ENCODE peak calls at places on chromosomes 7 and 10, in seven cellular contexts. Q is SK-N-SH, D is K562, K is HCT116, S is HepG2, E is GM12878, C is H1. M is an unnamed sample. For H3K36me3, the result is how much of the 10 kb centered on the place peaks cover.

GRCh38 chr7:28328161-28328560 is 84.2 kb upstream of the CREB5 start:
- DNase-seq in Q (no peak), D (no peak), K (no peak), S (no peak), E (no peak), C (no peak), M (no peak)

GRCh38 chr7:44735403-44736165 is 13.1 kb upstream of the ZMIZ2 start:
- DNase-seq in Q (no peak), D (no peak), K (peak), S (peak), E (peak), C (no peak), M (peak)

GRCh38 chr7:2471396-2471795 is 4.8 kb downstream of the GRIFIN start:
- DNase-seq in Q (peak), D (no peak), K (no peak), S (no peak), E (no peak), C (no peak), M (no peak)

GRCh38 chr7:150738092-150739044 is 1.1 kb downstream of the GIMAP5 start:
- DNase-seq in Q (no peak), D (no peak), K (peak), S (no peak), E (no peak), C (no peak), M (no peak)

GRCh38 chr10:44089671-44090070 is 295.2 kb downstream of the CXCL12 start:
- DNase-seq in Q (no peak), D (no peak), K (no peak), S (no peak), E (no peak), C (no peak), M (no peak)

GRCh38 chr7:28759373-28760013 is 198.6 kb downstream of the TRIL start:
- DNase-seq in Q (no peak), D (no peak), K (no peak), S (no peak), E (no peak), C (no peak), M (no peak)

GRCh38 chr7:38825721-38826440 is 83.1 kb downstream of the VPS41 start:
- DNase-seq in Q (no peak), D (no peak), K (no peak), S (no peak), E (no peak), C (no peak), M (no peak)

GRCh38 chr10:123642697-123643096 is 23.5 kb upstream of the GPR26 start:
- DNase-seq in Q (no peak), D (no peak), K (no peak), S (peak), E (no peak), C (no peak), M (no peak)

GRCh38 chr7:129489491-129489890 is 12.8 kb upstream of the SMKR1 start:
- DNase-seq in Q (no peak), D (no peak), K (no peak), S (peak), E (no peak), C (no peak), M (no peak)

GRCh38 chr10:79260803-79261740 is 86.2 kb upstream of the PPIF start:
- DNase-seq in Q (peak), D (no peak), K (no peak), S (peak), E (no peak), C (no peak), M (no peak)

GRCh38 chr7:50655490-50655889 is 90.3 kb upstream of the DDC start:
- DNase-seq in Q (no peak), D (no peak), K (no peak), S (no peak), E (no peak), C (no peak), M (no peak)

GRCh38 chr10:63465293-63466167 is at the start of gene JMJD1C:
- DNase-seq in Q (peak), D (peak), K (peak), S (peak), E (no peak), C (peak), M (no peak)

DNA sequence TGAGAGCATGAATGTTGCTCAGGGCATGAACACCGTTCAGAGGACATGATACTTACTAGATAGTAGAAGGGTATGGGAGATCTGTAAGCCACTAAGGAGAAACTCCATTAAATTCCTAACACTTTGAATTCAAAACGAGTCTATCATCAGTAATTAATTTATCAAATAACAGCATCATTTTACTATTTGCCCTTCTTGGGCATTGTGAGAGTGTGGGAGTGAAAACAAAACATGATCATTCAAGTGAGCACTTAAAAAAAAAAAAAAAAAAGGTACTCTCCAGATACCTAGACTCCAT is 20.5 kb upstream of the ASB15 start:
- DNase-seq in Q (no peak), D (no peak), K (no peak), S (no peak), E (no peak), C (no peak), M (no peak)
- H3K36me3 ChIP-seq in Q (under half), D (under half), K (under half), S (under half), E (under half), C (under half), M (under half)

GRCh38 chr10:91668935-91669334 is 36.1 kb upstream of the PPP1R3C start:
- DNase-seq in Q (no peak), D (no peak), K (no peak), S (no peak), E (no peak), C (no peak), M (no peak)

DNA sequence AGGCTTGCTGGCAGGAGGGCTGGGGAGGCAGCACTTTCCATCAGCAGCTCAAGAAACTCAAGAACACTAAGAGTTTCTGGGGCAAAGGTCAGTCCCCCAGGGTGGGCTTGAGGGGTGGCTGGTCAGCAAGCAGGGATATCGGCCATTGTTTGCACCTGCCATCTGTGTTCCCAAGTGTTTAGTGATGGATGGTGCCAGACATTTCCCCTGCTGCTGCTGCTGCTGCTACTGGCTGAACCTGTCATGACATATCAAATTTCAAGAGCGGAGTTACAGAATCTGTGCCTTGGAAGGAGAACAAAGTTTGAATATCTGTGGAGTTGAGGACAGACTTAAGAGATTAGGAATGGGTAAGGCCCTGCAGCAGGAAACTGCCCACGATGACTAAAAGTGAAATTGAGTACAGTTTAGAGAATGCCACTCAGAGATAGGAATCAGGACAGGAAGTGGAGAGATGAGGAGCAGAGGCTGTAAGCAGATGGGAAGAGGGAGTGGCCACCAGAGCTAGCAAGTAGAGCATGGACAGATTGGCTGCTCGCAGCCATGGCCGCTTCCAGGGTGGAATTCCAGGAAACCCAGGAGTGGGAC is 39.2 kb upstream of the PPP1R3C start:
- DNase-seq in Q (peak), D (peak), K (no peak), S (no peak), E (no peak), C (no peak), M (no peak)
- TF ChIP-seq SIN3A in Q (peak), D (no peak), K (no peak), S (no peak), E (no peak), C (no peak), M (no peak)

GRCh38 chr7:564176-564890 is 44.7 kb upstream of the PDGFA start:
- DNase-seq in Q (no peak), D (no peak), K (no peak), S (no peak), E (no peak), C (no peak), M (no peak)
- H3K4me3 ChIP-seq in Q (no peak), D (no peak), K (no peak), S (no peak), E (no peak), C (no peak), M (no peak)

GRCh38 chr10:92508866-92509265 is 65.0 kb downstream of the IDE start:
- DNase-seq in Q (no peak), D (no peak), K (no peak), S (no peak), E (no peak), C (no peak), M (no peak)

GRCh38 chr10:92502296-92502695 is 71.6 kb downstream of the IDE start:
- DNase-seq in Q (no peak), D (no peak), K (no peak), S (no peak), E (no peak), C (no peak), M (no peak)

GRCh38 chr10:92505044-92505443 is 68.8 kb downstream of the IDE start:
- DNase-seq in Q (no peak), D (no peak), K (no peak), S (no peak), E (no peak), C (no peak), M (no peak)

GRCh38 chr10:92506336-92506735 is 67.6 kb downstream of the IDE start:
- DNase-seq in Q (no peak), D (no peak), K (no peak), S (no peak), E (no peak), C (no peak), M (no peak)
- H3K36me3 ChIP-seq in Q (under half), D (half or more), K (under half), S (under half), E (under half), C (under half), M (under half)

GRCh38 chr10:50219646-50220045 is 31.7 kb downstream of the ASAH2 start:
- DNase-seq in Q (no peak), D (no peak), K (no peak), S (peak), E (no peak), C (no peak), M (no peak)
- TF ChIP-seq SIN3A in Q (no peak), D (no peak), K (no peak), S (no peak), E (no peak), C (no peak), M (no peak)

M was measured in Panc1.